ENCODE peak calls at places on chromosome 18, in seven cellular contexts. One of them, this sample, is unnamed.
A peak's percentile ranks its signal among the peaks of the same experiment; 100 is the strongest.

GRCh38 chr18:13513481-13513880 is 212.9 kb downstream of the FAM210A start:
- DNase-seq in neural crest cell: no peak
- DNase-seq in COR-L47: no peak
- DNase-seq in HL-60: no peak
- DNase-seq in amygdala: no peak
- DNase-seq in HFFc6: no peak
- DNase-seq in activated CD8-positive, alpha-beta memory T cell treated with anti-CD3 and anti-CD28 coated beads, Interleukin-2, amount 50 U/mL, for 48 hours: no peak
- DNase-seq in this sample: no peak

GRCh38 chr18:79481041-79481790 is 85.5 kb downstream of the NFATC1 start:
- DNase-seq in neural crest cell: no peak
- DNase-seq in COR-L47: no peak
- DNase-seq in HL-60: no peak
- DNase-seq in amygdala: no peak
- DNase-seq in HFFc6: no peak
- DNase-seq in activated CD8-positive, alpha-beta memory T cell treated with anti-CD3 and anti-CD28 coated beads, Interleukin-2, amount 50 U/mL, for 48 hours: no peak
- DNase-seq in this sample: no peak

GRCh38 chr18:46519870-46520269 is 137.2 kb downstream of the LOXHD1 start:
- DNase-seq in neural crest cell: no peak
- DNase-seq in COR-L47: no peak
- DNase-seq in HL-60: no peak
- DNase-seq in amygdala: no peak
- DNase-seq in HFFc6: no peak
- DNase-seq in activated CD8-positive, alpha-beta memory T cell treated with anti-CD3 and anti-CD28 coated beads, Interleukin-2, amount 50 U/mL, for 48 hours: no peak
- DNase-seq in this sample: no peak

GRCh38 chr18:3901042-3901441 is 451.1 kb downstream of the TGIF1 start:
- DNase-seq in neural crest cell: no peak
- DNase-seq in COR-L47: no peak
- DNase-seq in HL-60: no peak
- DNase-seq in amygdala: no peak
- DNase-seq in HFFc6: no peak
- DNase-seq in activated CD8-positive, alpha-beta memory T cell treated with anti-CD3 and anti-CD28 coated beads, Interleukin-2, amount 50 U/mL, for 48 hours: no peak
- DNase-seq in this sample: no peak

GRCh38 chr18:56632070-56633022 is 6.0 kb downstream of the TXNL1 start:
- DNase-seq in neural crest cell: no peak
- DNase-seq in COR-L47: no peak
- DNase-seq in HL-60: no peak
- DNase-seq in amygdala: no peak
- DNase-seq in HFFc6: no peak
- DNase-seq in activated CD8-positive, alpha-beta memory T cell treated with anti-CD3 and anti-CD28 coated beads, Interleukin-2, amount 50 U/mL, for 48 hours: no peak
- DNase-seq in this sample: no peak

GRCh38 chr18:25675123-25675850 is 323.3 kb upstream of the ZNF521 start:
- DNase-seq in neural crest cell: no peak
- DNase-seq in COR-L47: no peak
- DNase-seq in HL-60: no peak
- DNase-seq in amygdala: no peak
- DNase-seq in HFFc6: no peak
- DNase-seq in activated CD8-positive, alpha-beta memory T cell treated with anti-CD3 and anti-CD28 coated beads, Interleukin-2, amount 50 U/mL, for 48 hours: no peak
- DNase-seq in this sample: no peak

GRCh38 chr18:40708726-40709125 is 1246.3 kb upstream of the PIK3C3 start:
- DNase-seq in neural crest cell: no peak
- DNase-seq in COR-L47: no peak
- DNase-seq in HL-60: no peak
- DNase-seq in amygdala: no peak
- DNase-seq in HFFc6: no peak
- DNase-seq in activated CD8-positive, alpha-beta memory T cell treated with anti-CD3 and anti-CD28 coated beads, Interleukin-2, amount 50 U/mL, for 48 hours: no peak
- DNase-seq in this sample: no peak

GRCh38 chr18:42048150-42048549 is 93.1 kb downstream of the PIK3C3 start:
- DNase-seq in neural crest cell: no peak
- DNase-seq in COR-L47: no peak
- DNase-seq in HL-60: peak; percentile 66
- DNase-seq in amygdala: no peak
- DNase-seq in HFFc6: peak; percentile 87
- DNase-seq in activated CD8-positive, alpha-beta memory T cell treated with anti-CD3 and anti-CD28 coated beads, Interleukin-2, amount 50 U/mL, for 48 hours: no peak
- DNase-seq in this sample: no peak

GRCh38 chr18:45617284-45617683 is 2.0 kb downstream of the SLC14A2 start:
- DNase-seq in neural crest cell: no peak
- DNase-seq in COR-L47: no peak
- DNase-seq in HL-60: no peak
- DNase-seq in amygdala: no peak
- DNase-seq in HFFc6: peak; percentile 79
- DNase-seq in activated CD8-positive, alpha-beta memory T cell treated with anti-CD3 and anti-CD28 coated beads, Interleukin-2, amount 50 U/mL, for 48 hours: no peak
- DNase-seq in this sample: no peak

GRCh38 chr18:8800445-8800844 is 95.1 kb downstream of the MTCL1 start:
- DNase-seq in neural crest cell: no peak
- DNase-seq in COR-L47: no peak
- DNase-seq in HL-60: no peak
- DNase-seq in amygdala: no peak
- DNase-seq in HFFc6: peak; percentile 97
- DNase-seq in activated CD8-positive, alpha-beta memory T cell treated with anti-CD3 and anti-CD28 coated beads, Interleukin-2, amount 50 U/mL, for 48 hours: no peak
- DNase-seq in this sample: no peak

GRCh38 chr18:2303517-2304238 is 267.6 kb downstream of the METTL4 start:
- DNase-seq in neural crest cell: no peak
- DNase-seq in COR-L47: no peak
- DNase-seq in HL-60: no peak
- DNase-seq in amygdala: no peak
- DNase-seq in HFFc6: peak; percentile 82
- DNase-seq in activated CD8-positive, alpha-beta memory T cell treated with anti-CD3 and anti-CD28 coated beads, Interleukin-2, amount 50 U/mL, for 48 hours: no peak
- DNase-seq in this sample: no peak

GRCh38 chr18:46624127-46624526 is 32.9 kb downstream of the LOXHD1 start:
- DNase-seq in neural crest cell: no peak
- DNase-seq in COR-L47: no peak
- DNase-seq in HL-60: no peak
- DNase-seq in amygdala: no peak
- DNase-seq in HFFc6: no peak
- DNase-seq in activated CD8-positive, alpha-beta memory T cell treated with anti-CD3 and anti-CD28 coated beads, Interleukin-2, amount 50 U/mL, for 48 hours: no peak
- DNase-seq in this sample: no peak

GRCh38 chr18:63149200-63149587 is 170.4 kb downstream of the BCL2 start:
- DNase-seq in neural crest cell: no peak
- DNase-seq in COR-L47: no peak
- DNase-seq in HL-60: no peak
- DNase-seq in amygdala: no peak
- DNase-seq in HFFc6: no peak
- DNase-seq in activated CD8-positive, alpha-beta memory T cell treated with anti-CD3 and anti-CD28 coated beads, Interleukin-2, amount 50 U/mL, for 48 hours: no peak
- DNase-seq in this sample: no peak

GRCh38 chr18:635171-635570 is 22.3 kb upstream of the TYMS start:
- DNase-seq in neural crest cell: no peak
- DNase-seq in COR-L47: no peak
- DNase-seq in HL-60: no peak
- DNase-seq in amygdala: no peak
- DNase-seq in HFFc6: no peak
- DNase-seq in activated CD8-positive, alpha-beta memory T cell treated with anti-CD3 and anti-CD28 coated beads, Interleukin-2, amount 50 U/mL, for 48 hours: no peak
- DNase-seq in this sample: no peak

GRCh38 chr18:5476961-5477800 is 66.6 kb downstream of the EPB41L3 start:
- DNase-seq in neural crest cell: no peak
- DNase-seq in COR-L47: peak; percentile 66
- DNase-seq in HL-60: no peak
- DNase-seq in amygdala: no peak
- DNase-seq in HFFc6: no peak
- DNase-seq in activated CD8-positive, alpha-beta memory T cell treated with anti-CD3 and anti-CD28 coated beads, Interleukin-2, amount 50 U/mL, for 48 hours: no peak
- DNase-seq in this sample: no peak

GRCh38 chr18:57107141-57107832 is 39.6 kb upstream of the BOD1L2 start:
- DNase-seq in neural crest cell: peak; percentile 16
- DNase-seq in COR-L47: no peak
- DNase-seq in HL-60: no peak
- DNase-seq in amygdala: no peak
- DNase-seq in HFFc6: peak; percentile 41
- DNase-seq in activated CD8-positive, alpha-beta memory T cell treated with anti-CD3 and anti-CD28 coated beads, Interleukin-2, amount 50 U/mL, for 48 hours: no peak
- DNase-seq in this sample: no peak

GRCh38 chr18:6959110-6959509 is 158.5 kb downstream of the LAMA1 start:
- DNase-seq in neural crest cell: no peak
- DNase-seq in COR-L47: no peak
- DNase-seq in HL-60: no peak
- DNase-seq in amygdala: no peak
- DNase-seq in HFFc6: no peak
- DNase-seq in activated CD8-positive, alpha-beta memory T cell treated with anti-CD3 and anti-CD28 coated beads, Interleukin-2, amount 50 U/mL, for 48 hours: no peak
- DNase-seq in this sample: no peak

GRCh38 chr18:62109676-62110075 is 77.2 kb downstream of the PIGN start:
- DNase-seq in neural crest cell: no peak
- DNase-seq in COR-L47: no peak
- DNase-seq in HL-60: no peak
- DNase-seq in amygdala: no peak
- DNase-seq in HFFc6: no peak
- DNase-seq in activated CD8-positive, alpha-beta memory T cell treated with anti-CD3 and anti-CD28 coated beads, Interleukin-2, amount 50 U/mL, for 48 hours: no peak
- DNase-seq in this sample: no peak

GRCh38 chr18:55509631-55510372 is 78.2 kb downstream of the TCF4 start:
- DNase-seq in neural crest cell: no peak
- DNase-seq in COR-L47: no peak
- DNase-seq in HL-60: no peak
- DNase-seq in amygdala: no peak
- DNase-seq in HFFc6: peak; percentile 88
- DNase-seq in activated CD8-positive, alpha-beta memory T cell treated with anti-CD3 and anti-CD28 coated beads, Interleukin-2, amount 50 U/mL, for 48 hours: no peak
- DNase-seq in this sample: no peak

GRCh38 chr18:40698129-40698528 is 1256.9 kb upstream of the PIK3C3 start:
- DNase-seq in neural crest cell: no peak
- DNase-seq in COR-L47: no peak
- DNase-seq in HL-60: no peak
- DNase-seq in amygdala: no peak
- DNase-seq in HFFc6: no peak
- DNase-seq in activated CD8-positive, alpha-beta memory T cell treated with anti-CD3 and anti-CD28 coated beads, Interleukin-2, amount 50 U/mL, for 48 hours: no peak
- DNase-seq in this sample: no peak

GRCh38 chr18:37669991-37670534 is 104.5 kb upstream of the CELF4 start:
- DNase-seq in neural crest cell: no peak
- DNase-seq in COR-L47: no peak
- DNase-seq in HL-60: no peak
- DNase-seq in amygdala: no peak
- DNase-seq in HFFc6: no peak
- DNase-seq in activated CD8-positive, alpha-beta memory T cell treated with anti-CD3 and anti-CD28 coated beads, Interleukin-2, amount 50 U/mL, for 48 hours: no peak
- DNase-seq in this sample: no peak

GRCh38 chr18:48943736-48944527 is 6.8 kb downstream of the SMAD7 start:
- DNase-seq in neural crest cell: no peak
- DNase-seq in COR-L47: no peak
- DNase-seq in HL-60: no peak
- DNase-seq in amygdala: no peak
- DNase-seq in HFFc6: no peak
- DNase-seq in activated CD8-positive, alpha-beta memory T cell treated with anti-CD3 and anti-CD28 coated beads, Interleukin-2, amount 50 U/mL, for 48 hours: no peak
- DNase-seq in this sample: no peak

GRCh38 chr18:48676346-48676745 is 137.5 kb downstream of the CTIF start:
- DNase-seq in neural crest cell: no peak
- DNase-seq in COR-L47: no peak
- DNase-seq in HL-60: peak; percentile 63
- DNase-seq in amygdala: no peak
- DNase-seq in HFFc6: no peak
- DNase-seq in activated CD8-positive, alpha-beta memory T cell treated with anti-CD3 and anti-CD28 coated beads, Interleukin-2, amount 50 U/mL, for 48 hours: no peak
- DNase-seq in this sample: no peak

This sample was measured in effector CD4-positive, alpha-beta T cell.